ENCODE peak calls at places on chromosomes 11 and 22, in ten cellular contexts. Q is Peyer's patch, K is sigmoid colon, E is ovary, F is body of pancreas, B is GM12878, R is A549, J is adrenal gland, H is tibial nerve, I is GM12891. T is an unnamed sample.

GRCh38 chr11:97345031-97345430 is 955.2 kb downstream of the JRKL start:
- DNase-seq in F (no peak), E (no peak), I (no peak), J (no peak), B (no peak), K (no peak), R (no peak), H (no peak), Q (no peak), T (no peak)

GRCh38 chr22:39592104-39593060 is 21.8 kb downstream of the CACNA1I start:
- DNase-seq in F (peak), I (no peak), J (peak), B (no peak), Q (no peak), E (peak), H (no peak), K (peak), R (peak), T (no peak)

GRCh38 chr11:100689141-100689540 is 2.1 kb downstream of the ARHGAP42 start:
- DNase-seq in R (no peak), F (no peak), B (no peak), E (no peak), I (no peak), Q (no peak), K (no peak), H (no peak), J (no peak), T (no peak)

GRCh38 chr22:23574877-23575276 is 5.2 kb downstream of the IGLL1 start:
- DNase-seq in K (no peak), H (no peak), Q (peak), F (no peak), J (no peak), B (no peak), R (no peak), I (no peak), E (peak), T (no peak)

GRCh38 chr11:117313828-117314768 is 2.0 kb downstream of the BACE1 start:
- DNase-seq in B (no peak), H (no peak), E (peak), R (no peak), I (no peak), F (peak), Q (no peak), J (peak), K (peak), T (no peak)

GRCh38 chr11:110000045-110000502 is 93.1 kb upstream of the ZC3H12C start:
- DNase-seq in B (peak), Q (no peak), K (no peak), H (no peak), F (no peak), R (peak), I (peak), E (no peak), J (no peak), T (no peak)

GRCh38 chr11:68525930-68526329 is 65.4 kb downstream of the PPP6R3 start:
- DNase-seq in B (no peak), R (no peak), K (no peak), J (no peak), E (no peak), H (no peak), Q (no peak), F (no peak), I (no peak), T (no peak)

GRCh38 chr11:125091247-125091876 is 20.1 kb downstream of the TMEM218 start:
- DNase-seq in Q (no peak), E (peak), H (no peak), J (no peak), R (peak), K (peak), I (no peak), B (no peak), F (peak), T (no peak)

GRCh38 chr11:69078930-69079607 is 30.3 kb downstream of the TPCN2 start:
- DNase-seq in F (no peak), J (no peak), H (no peak), Q (no peak), I (no peak), B (no peak), E (no peak), K (no peak), R (no peak), T (no peak)

GRCh38 chr11:128310676-128311445 is 276.5 kb downstream of the ETS1 start:
- DNase-seq in I (no peak), K (no peak), E (no peak), F (no peak), B (no peak), J (no peak), R (no peak), Q (no peak), H (no peak), T (no peak)

GRCh38 chr22:30802202-30803166 is 107.8 kb downstream of the OSBP2 start:
- DNase-seq in I (peak), K (peak), F (peak), H (peak), B (no peak), Q (peak), E (peak), J (peak), R (peak), T (peak)

GRCh38 chr11:67117667-67118058 is 1.4 kb upstream of the KDM2A start:
- DNase-seq in K (peak), H (no peak), R (no peak), Q (peak), J (peak), I (no peak), B (no peak), E (peak), F (peak), T (peak)

GRCh38 chr22:37601540-37602442 is 6.8 kb upstream of the GGA1 start:
- DNase-seq in E (no peak), K (no peak), Q (peak), H (no peak), F (peak), I (no peak), J (no peak), R (no peak), B (peak), T (no peak)

GRCh38 chr11:120335928-120336640 is at the start of gene ARHGEF12:
- DNase-seq in E (peak), R (peak), Q (peak), K (peak), B (peak), H (peak), J (peak), I (peak), F (peak), T (peak)
- TF ChIP-seq POLR2A in E (peak), R (peak), Q (peak), K (peak), B (peak), H (peak), J (peak), I (no peak), F (peak), T (peak)

GRCh38 chr22:20393705-20394476 is at the start of gene ZNF74:
- DNase-seq in J (peak), B (peak), Q (peak), K (peak), E (peak), F (peak), I (peak), H (peak), R (peak), T (peak)
- TF ChIP-seq POLR2A in J (peak), B (peak), Q (peak), K (peak), E (peak), F (peak), I (peak), H (no peak), R (peak), T (peak)

GRCh38 chr11:765802-766091 is 11.5 kb downstream of the GATD1 start:
- DNase-seq in J (no peak), Q (no peak), B (no peak), K (no peak), E (no peak), I (no peak), R (no peak), F (no peak), H (no peak), T (no peak)

GRCh38 chr11:765025-765801 is 12.1 kb downstream of the GATD1 start:
- DNase-seq in Q (no peak), H (no peak), J (peak), I (no peak), F (peak), R (peak), K (peak), E (peak), B (no peak), T (peak)

GRCh38 chr11:763549-764321 is 13.6 kb downstream of the GATD1 start:
- DNase-seq in K (no peak), F (no peak), E (no peak), R (no peak), J (no peak), Q (no peak), B (no peak), I (no peak), H (no peak), T (no peak)

GRCh38 chr11:763073-763463 is 14.2 kb downstream of the GATD1 start:
- DNase-seq in K (no peak), B (no peak), H (no peak), Q (peak), R (no peak), J (no peak), E (no peak), I (no peak), F (peak), T (no peak)

GRCh38 chr11:764322-765024 is 12.8 kb downstream of the GATD1 start:
- DNase-seq in K (no peak), J (no peak), R (no peak), F (no peak), E (no peak), B (no peak), Q (no peak), I (no peak), H (no peak), T (no peak)
- TF ChIP-seq POLR2A in K (no peak), J (no peak), R (no peak), F (no peak), E (no peak), B (peak), Q (no peak), I (no peak), H (no peak), T (no peak)

DNA sequence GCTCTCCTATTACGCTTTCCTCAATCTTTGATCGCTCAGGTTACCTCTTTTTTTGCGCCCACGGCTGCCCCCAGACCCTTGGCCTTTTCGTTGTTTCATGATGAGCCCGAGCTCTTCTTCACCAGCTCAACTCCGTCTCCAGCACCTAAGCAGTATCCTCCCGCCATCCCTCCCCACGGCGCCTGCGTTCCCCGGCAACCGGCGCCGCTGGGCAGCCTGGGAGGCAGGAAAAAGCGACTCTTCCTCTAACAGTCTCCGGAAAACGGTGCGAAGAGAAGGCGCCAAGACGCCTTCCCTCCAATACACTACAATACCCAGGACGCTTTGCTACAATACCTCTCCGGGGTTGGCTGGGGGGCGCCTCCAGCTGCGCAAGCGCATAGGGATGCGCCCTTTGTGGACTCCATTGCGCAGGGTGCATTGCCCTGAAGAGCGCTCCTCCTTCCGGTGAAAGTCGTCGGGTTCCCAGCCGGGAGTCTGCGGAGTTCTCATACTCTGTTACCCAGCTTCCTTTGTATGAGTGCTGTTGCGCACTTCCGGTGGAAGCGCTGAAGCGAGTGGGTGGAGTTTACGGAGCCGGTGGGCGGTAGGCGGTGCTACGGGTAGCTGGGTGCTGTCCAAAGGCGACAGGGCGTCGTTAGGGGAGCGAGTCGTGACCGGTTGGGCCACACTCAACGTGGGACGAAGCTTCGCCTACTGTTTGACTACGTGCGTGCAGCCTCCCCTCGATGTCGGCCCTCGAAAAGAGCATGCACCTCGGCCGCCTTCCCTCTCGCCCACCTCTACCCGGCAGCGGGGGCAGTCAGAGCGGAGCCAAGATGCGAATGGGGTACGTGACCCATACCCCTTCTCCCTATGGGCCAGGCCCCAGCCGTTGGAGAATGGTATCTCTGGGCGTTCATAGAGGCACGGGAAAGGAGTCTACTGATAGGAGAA is at the start of the genes C2CD3 and PPME1:
- DNase-seq in Q (peak), F (peak), K (peak), B (peak), J (peak), I (peak), R (peak), H (peak), E (peak), T (peak)
- TF ChIP-seq POLR2A in Q (peak), F (peak), K (peak), B (peak), J (peak), I (peak), R (peak), H (peak), E (peak), T (peak)